ENCODE peak calls at places on chromosomes 12 and 14, in five cellular contexts. H is astrocyte of the cerebellum, M is GM23338, L is BE2C, V is neural crest cell. X is an unnamed sample.

GRCh38 chr12:76943004-76943403 is 64.2 kb upstream of the CSRP2 start:
- DNase-seq in M (no peak), V (no peak), L (no peak), H (no peak), X (no peak)

GRCh38 chr12:115944851-115945496 is 332.5 kb downstream of the MED13L start:
- DNase-seq in H (no peak), L (no peak), V (no peak), M (no peak), X (no peak)

GRCh38 chr12:43795716-43796282 is 10.3 kb downstream of the TWF1 start:
- DNase-seq in V (no peak), M (no peak), H (no peak), L (no peak), X (no peak)

GRCh38 chr14:99522457-99522891 is 41.3 kb downstream of the CCNK start:
- DNase-seq in M (no peak), V (no peak), L (peak), H (no peak), X (peak)

GRCh38 chr12:321606-322326 is 59.1 kb upstream of the SLC6A13 start:
- DNase-seq in L (peak), M (no peak), V (no peak), H (no peak), X (no peak)

GRCh38 chr14:51445001-51445390 is 204.9 kb downstream of the TMX1 start:
- DNase-seq in H (no peak), L (no peak), M (no peak), V (no peak), X (no peak)

GRCh38 chr12:132161046-132161781 is 17.0 kb downstream of the NOC4L start:
- DNase-seq in H (no peak), M (no peak), V (no peak), L (no peak), X (no peak)

GRCh38 chr14:49984419-49984818 is 91.5 kb downstream of the ARF6 start:
- DNase-seq in M (no peak), V (no peak), H (no peak), L (no peak), X (no peak)

GRCh38 chr14:78007160-78007559 is 163.0 kb upstream of the NRXN3 start:
- DNase-seq in L (no peak), H (no peak), V (no peak), M (no peak), X (no peak)

GRCh38 chr12:30829876-30830275 is 75.1 kb upstream of the CAPRIN2 start:
- DNase-seq in L (no peak), H (no peak), V (no peak), M (no peak), X (no peak)

GRCh38 chr14:35534130-35534883 is at the start of gene INSM2:
- DNase-seq in H (no peak), V (no peak), L (no peak), M (peak), X (no peak)

GRCh38 chr14:51750542-51750941 is 98.8 kb downstream of the FRMD6 start:
- DNase-seq in V (no peak), L (peak), H (no peak), M (peak), X (no peak)

GRCh38 chr12:124736115-124737039 is 127.3 kb downstream of the SCARB1 start:
- DNase-seq in L (no peak), M (no peak), V (no peak), H (no peak), X (no peak)

GRCh38 chr12:115657081-115658013 is 620.1 kb downstream of the MED13L start:
- DNase-seq in H (no peak), M (no peak), L (no peak), V (no peak), X (no peak)

GRCh38 chr12:50477241-50477832 is 27.4 kb upstream of the DIP2B start:
- DNase-seq in H (no peak), L (no peak), M (no peak), V (no peak), X (no peak)

GRCh38 chr12:50483488-50483887 is 21.3 kb upstream of the DIP2B start:
- DNase-seq in H (no peak), M (no peak), L (no peak), V (no peak), X (no peak)

DNA sequence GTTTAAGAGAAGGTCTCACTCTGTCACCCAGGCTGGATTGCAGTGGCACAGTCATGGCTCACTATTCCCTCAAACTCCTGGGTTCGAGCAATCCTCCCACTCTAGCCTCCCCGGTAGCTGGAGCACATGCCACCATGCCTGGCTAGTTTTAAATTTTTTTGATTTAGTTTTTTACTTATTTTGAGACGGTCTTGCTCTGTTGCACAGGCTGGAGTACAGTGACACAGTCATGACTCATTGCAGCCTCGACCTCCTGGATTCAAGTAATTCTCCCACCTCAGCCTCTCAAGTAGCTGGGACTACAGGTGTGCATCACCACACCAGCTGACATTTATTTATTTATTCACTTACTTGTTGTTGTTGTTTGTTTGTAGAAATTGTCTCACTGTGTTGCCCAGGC is 22.2 kb upstream of the DIP2B start:
- DNase-seq in V (no peak), M (no peak), L (no peak), H (no peak), X (no peak)
- TF ChIP-seq CTCF in V (no peak), M (no peak), L (no peak), H (no peak), X (no peak)

GRCh38 chr12:41462312-41462711 is 274.2 kb downstream of the PDZRN4 start:
- DNase-seq in M (no peak), H (no peak), L (no peak), V (no peak), X (no peak)
- TF ChIP-seq CTCF in M (no peak), H (no peak), L (no peak), V (no peak), X (no peak)

GRCh38 chr12:2639020-2639298 is 155.8 kb upstream of the FKBP4 start:
- DNase-seq in M (no peak), V (no peak), L (no peak), H (no peak), X (no peak)

GRCh38 chr12:2641761-2642160 is 153.0 kb upstream of the FKBP4 start:
- DNase-seq in H (no peak), M (no peak), L (no peak), V (no peak), X (no peak)

GRCh38 chr12:2641209-2641608 is 153.6 kb upstream of the FKBP4 start:
- DNase-seq in M (peak), V (peak), H (no peak), L (no peak), X (peak)

GRCh38 chr12:2640709-2641108 is 154.1 kb upstream of the FKBP4 start:
- DNase-seq in L (no peak), H (peak), V (no peak), M (no peak), X (peak)

GRCh38 chr12:2640281-2640680 is 154.5 kb upstream of the FKBP4 start:
- DNase-seq in V (no peak), L (no peak), H (no peak), M (no peak), X (peak)
- TF ChIP-seq CTCF in V (no peak), L (no peak), H (no peak), M (peak), X (peak)

GRCh38 chr14:38605193-38606114 is 349.6 kb upstream of the CLEC14A start:
- DNase-seq in L (no peak), V (no peak), H (no peak), M (peak), X (no peak)
- TF ChIP-seq CTCF in L (peak), V (peak), H (no peak), M (peak), X (no peak)

GRCh38 chr12:49548481-49548821 is 9.6 kb downstream of the KCNH3 start:
- DNase-seq in H (no peak), M (no peak), L (no peak), V (no peak), X (no peak)

GRCh38 chr12:49550853-49551252 is 12.0 kb downstream of the KCNH3 start:
- DNase-seq in H (no peak), M (no peak), V (no peak), L (no peak), X (no peak)

GRCh38 chr12:49547090-49547690 is 8.4 kb downstream of the KCNH3 start:
- DNase-seq in M (no peak), L (no peak), V (no peak), H (no peak), X (no peak)

GRCh38 chr12:49549735-49550710 is 11.2 kb downstream of the KCNH3 start:
- DNase-seq in M (no peak), L (no peak), V (no peak), H (no peak), X (no peak)

DNA sequence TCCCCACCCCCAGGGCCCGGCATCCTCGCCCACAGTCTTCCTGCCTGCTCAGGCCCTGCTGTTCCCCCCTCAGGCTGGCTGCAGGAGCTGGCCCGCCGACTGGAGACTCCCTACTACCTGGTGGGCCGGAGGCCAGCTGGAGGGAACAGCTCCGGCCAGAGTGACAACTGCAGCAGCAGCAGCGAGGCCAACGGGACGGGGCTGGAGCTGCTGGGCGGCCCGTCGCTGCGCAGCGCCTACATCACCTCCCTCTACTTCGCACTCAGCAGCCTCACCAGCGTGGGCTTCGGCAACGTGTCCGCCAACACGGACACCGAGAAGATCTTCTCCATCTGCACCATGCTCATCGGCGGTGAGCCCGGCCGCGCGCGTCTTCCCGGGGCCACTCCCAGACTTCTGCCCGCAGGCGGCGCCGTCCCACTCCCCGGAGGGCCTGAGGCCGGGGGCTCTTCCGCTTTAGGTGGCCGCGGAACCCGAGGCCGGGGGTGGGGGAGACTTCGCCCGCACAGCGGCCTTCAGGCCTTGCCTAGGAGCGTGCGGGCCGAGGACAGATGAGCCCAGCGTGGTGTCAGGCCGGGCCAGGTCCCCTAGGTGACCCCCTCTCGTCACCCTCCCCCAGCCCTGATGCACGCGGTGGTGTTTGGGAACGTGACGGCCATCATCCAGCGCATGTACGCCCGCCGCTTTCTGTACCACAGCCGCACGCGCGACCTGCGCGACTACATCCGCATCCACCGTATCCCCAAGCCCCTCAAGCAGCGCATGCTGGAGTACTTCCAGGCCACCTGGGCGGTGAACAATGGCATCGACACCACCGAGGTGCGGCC is 10.2 kb downstream of the KCNH3 start:
- DNase-seq in V (no peak), M (peak), H (no peak), L (no peak), X (no peak)
- TF ChIP-seq CTCF in V (no peak), M (peak), H (peak), L (no peak), X (peak)

GRCh38 chr14:85159726-85160125 is 370.2 kb upstream of the FLRT2 start:
- DNase-seq in L (no peak), V (no peak), H (no peak), M (no peak), X (no peak)

GRCh38 chr14:85156319-85156718 is 373.6 kb upstream of the FLRT2 start:
- DNase-seq in L (no peak), H (no peak), V (no peak), M (no peak), X (no peak)

GRCh38 chr14:85154714-85155113 is 375.2 kb upstream of the FLRT2 start:
- DNase-seq in V (no peak), M (no peak), H (no peak), L (no peak), X (no peak)
- TF ChIP-seq CTCF in V (no peak), M (no peak), H (no peak), L (no peak), X (no peak)

X was measured in HFF-Myc.